ENCODE peak calls at places on chromosomes 12 and 14, in six cellular contexts. D, X, H, B, U and T are unnamed samples.

GRCh38 chr12:42698213-42698612 is 108.7 kb upstream of the PRICKLE1 start:
- DNase-seq in D (no peak), X (peak; percentile 22), H (no peak), U (no peak), B (no peak), T (peak; percentile 86)

GRCh38 chr12:25585021-25585523 is 32.0 kb upstream of the LMNTD1 start:
- DNase-seq in X (no peak), D (peak; percentile 80), U (no peak), B (peak; percentile 61), H (no peak), T (peak; percentile 92)

GRCh38 chr12:32566663-32567634 is 112.2 kb upstream of the DNM1L start:
- DNase-seq in H (no peak), D (no peak), X (no peak), U (no peak), B (peak; percentile 68), T (peak; percentile 45)

GRCh38 chr14:34174973-34175372 is 224.1 kb upstream of the EGLN3 start:
- DNase-seq in D (no peak), H (peak; percentile 86), X (no peak), U (no peak), B (no peak), T (no peak)

GRCh38 chr14:104676694-104677505 is 12.5 kb upstream of the INF2 start:
- DNase-seq in X (no peak), B (no peak), H (peak; percentile 26), U (no peak), D (no peak), T (peak; percentile 43)

GRCh38 chr14:36363704-36364103 is 43.3 kb upstream of the MBIP start:
- DNase-seq in B (no peak), U (no peak), D (no peak), H (no peak), X (no peak), T (peak; percentile 3)

GRCh38 chr14:49991491-49991890 is 98.6 kb downstream of the ARF6 start:
- DNase-seq in D (no peak), H (no peak), B (no peak), U (no peak), X (no peak), T (no peak)

GRCh38 chr14:91158091-91158790 is 44.4 kb downstream of the DGLUCY start:
- DNase-seq in H (no peak), U (no peak), B (no peak), X (no peak), D (no peak), T (no peak)

GRCh38 chr14:33285902-33286700 is 347.4 kb downstream of the NPAS3 start:
- DNase-seq in H (no peak), X (no peak), D (no peak), U (no peak), B (no peak), T (no peak)

GRCh38 chr14:31449971-31450610 is 7.2 kb downstream of the DTD2 start:
- DNase-seq in X (peak; percentile 51), U (peak; percentile 27), D (peak; percentile 59), H (peak; percentile 37), B (peak; percentile 46), T (peak; percentile 50)

GRCh38 chr14:77848031-77848430 is 48.1 kb downstream of the ADCK1 start:
- DNase-seq in B (no peak), U (no peak), D (no peak), X (no peak), H (no peak), T (peak; percentile 35)

GRCh38 chr12:51098611-51099010 is 15.2 kb upstream of the CSRNP2 start:
- DNase-seq in X (no peak), B (no peak), D (no peak), H (no peak), U (no peak), T (peak; percentile 50)